ENCODE peak calls at places on chromosomes 1 and 21, in four cellular contexts. G is HEK293T, Q is left ventricle myocardium superior, R is iris pigment epithelial cell. I is an unnamed sample.

GRCh38 chr1:246565751-246566127 is 322 bp downstream of the TFB2M start:
- DNase-seq in G (peak; percentile 13), Q (no peak), R (peak; percentile 77), I (no peak)

GRCh38 chr1:166603296-166603695 is 236.0 kb upstream of the POGK start:
- DNase-seq in G (no peak), Q (no peak), R (no peak), I (no peak)

GRCh38 chr1:174958396-174958795 is 41.4 kb upstream of the CACYBP start:
- DNase-seq in G (no peak), Q (no peak), R (no peak), I (no peak)

GRCh38 chr1:25952851-25953401 is 44.9 kb downstream of the PAFAH2 start:
- DNase-seq in G (no peak), Q (peak; percentile 67), R (no peak), I (no peak)

GRCh38 chr1:25501235-25502058 is 42.0 kb upstream of the LDLRAP1 start:
- DNase-seq in G (no peak), Q (no peak), R (peak; percentile 36), I (no peak)

GRCh38 chr1:60386259-60386658 is 312.7 kb upstream of the C1orf87 start:
- DNase-seq in G (no peak), Q (no peak), R (no peak), I (no peak)

GRCh38 chr1:35587736-35588135 is 14.6 kb downstream of the TFAP2E start:
- DNase-seq in G (no peak), Q (no peak), R (no peak), I (no peak)

GRCh38 chr1:154467768-154468102 is 34.3 kb upstream of the TDRD10 start:
- DNase-seq in G (no peak), Q (no peak), R (no peak), I (no peak)

GRCh38 chr21:44998086-44998620 is 58.3 kb downstream of the SLX9 start:
- DNase-seq in G (no peak), Q (peak; percentile 23), R (no peak), I (no peak)

GRCh38 chr1:72229893-72230292 is 52.4 kb downstream of the NEGR1 start:
- DNase-seq in G (no peak), Q (no peak), R (peak; percentile 10), I (no peak)

GRCh38 chr1:198649598-198650338 is 10.9 kb downstream of the PTPRC start:
- DNase-seq in G (no peak), Q (no peak), R (no peak), I (no peak)

GRCh38 chr1:53680868-53681267 is 58.1 kb downstream of the GLIS1 start:
- DNase-seq in G (no peak), Q (peak; percentile 12), R (no peak), I (no peak)

I was measured in natural killer cell.